ENCODE peak calls at places on chromosomes 11 and 22, in seven cellular contexts. One of them, this sample, is unnamed.

GRCh38 chr11:9802291-9802861 is 138.5 kb downstream of the SWAP70 start:
- DNase-seq in thoracic aorta: no peak
- DNase-seq in kidney: no peak
- DNase-seq in cardiac muscle cell: peak; percentile 74
- DNase-seq in ovary: no peak
- DNase-seq in left ventricle myocardium inferior: no peak
- DNase-seq in lung: no peak
- DNase-seq in this sample: no peak

GRCh38 chr11:1148752-1149180 is 9.0 kb upstream of the MUC5AC start:
- DNase-seq in left ventricle myocardium inferior: no peak
- DNase-seq in kidney: no peak
- DNase-seq in ovary: no peak
- DNase-seq in thoracic aorta: no peak
- DNase-seq in cardiac muscle cell: no peak
- DNase-seq in lung: no peak
- DNase-seq in this sample: no peak

GRCh38 chr11:103773059-103773458 is 263.4 kb upstream of the DDI1 start:
- DNase-seq in kidney: no peak
- DNase-seq in thoracic aorta: no peak
- DNase-seq in lung: no peak
- DNase-seq in cardiac muscle cell: peak; percentile 95
- DNase-seq in left ventricle myocardium inferior: no peak
- DNase-seq in ovary: peak; percentile 15
- DNase-seq in this sample: no peak

GRCh38 chr11:101863361-101863760 is 51.4 kb upstream of the CEP126 start:
- DNase-seq in ovary: no peak
- DNase-seq in cardiac muscle cell: peak; percentile 56
- DNase-seq in kidney: no peak
- DNase-seq in lung: no peak
- DNase-seq in thoracic aorta: no peak
- DNase-seq in left ventricle myocardium inferior: no peak
- DNase-seq in this sample: no peak

GRCh38 chr11:47667555-47667954 is 25.2 kb upstream of the MTCH2 start:
- DNase-seq in thoracic aorta: no peak
- DNase-seq in left ventricle myocardium inferior: no peak
- DNase-seq in kidney: no peak
- DNase-seq in cardiac muscle cell: no peak
- DNase-seq in ovary: no peak
- DNase-seq in lung: no peak
- DNase-seq in this sample: no peak

GRCh38 chr22:38239101-38239761 is 33.6 kb downstream of the TMEM184B start:
- DNase-seq in lung: peak; percentile 79
- DNase-seq in kidney: no peak
- DNase-seq in ovary: no peak
- DNase-seq in left ventricle myocardium inferior: no peak
- DNase-seq in thoracic aorta: peak; percentile 50
- DNase-seq in cardiac muscle cell: peak; percentile 77
- DNase-seq in this sample: no peak

GRCh38 chr11:64644348-64645242 is 53.6 kb downstream of the SLC22A12 start:
- DNase-seq in kidney: no peak
- DNase-seq in cardiac muscle cell: peak; percentile 21
- DNase-seq in thoracic aorta: no peak
- DNase-seq in ovary: no peak
- DNase-seq in lung: no peak
- DNase-seq in left ventricle myocardium inferior: no peak
- DNase-seq in this sample: no peak

GRCh38 chr11:58924230-58924629 is 15.1 kb upstream of the GLYATL1 start:
- DNase-seq in lung: no peak
- DNase-seq in kidney: no peak
- DNase-seq in cardiac muscle cell: no peak
- DNase-seq in ovary: no peak
- DNase-seq in left ventricle myocardium inferior: no peak
- DNase-seq in thoracic aorta: no peak
- DNase-seq in this sample: no peak

GRCh38 chr11:44763111-44763820 is 36.5 kb downstream of the TSPAN18 start:
- DNase-seq in thoracic aorta: no peak
- DNase-seq in cardiac muscle cell: peak; percentile 52
- DNase-seq in ovary: no peak
- DNase-seq in lung: no peak
- DNase-seq in left ventricle myocardium inferior: no peak
- DNase-seq in kidney: no peak
- DNase-seq in this sample: no peak

GRCh38 chr11:31106963-31107576 is 262.5 kb downstream of the DCDC1 start:
- DNase-seq in lung: peak; percentile 45
- DNase-seq in cardiac muscle cell: peak; percentile 60
- DNase-seq in left ventricle myocardium inferior: peak; percentile 44
- DNase-seq in thoracic aorta: no peak
- DNase-seq in kidney: no peak
- DNase-seq in ovary: no peak
- DNase-seq in this sample: peak; percentile 47

GRCh38 chr11:77130763-77131513 is 2.9 kb downstream of the MYO7A start:
- DNase-seq in left ventricle myocardium inferior: peak; percentile 78
- DNase-seq in ovary: peak; percentile 90
- DNase-seq in cardiac muscle cell: peak; percentile 84
- DNase-seq in thoracic aorta: no peak
- DNase-seq in kidney: peak; percentile 84
- DNase-seq in lung: no peak
- DNase-seq in this sample: peak; percentile 57

GRCh38 chr11:21928834-21929233 is 264.1 kb upstream of the ANO5 start:
- DNase-seq in kidney: no peak
- DNase-seq in ovary: no peak
- DNase-seq in left ventricle myocardium inferior: no peak
- DNase-seq in cardiac muscle cell: no peak
- DNase-seq in thoracic aorta: no peak
- DNase-seq in lung: no peak
- DNase-seq in this sample: no peak

GRCh38 chr22:39220450-39220849 is 24.3 kb downstream of the PDGFB start:
- DNase-seq in ovary: no peak
- DNase-seq in cardiac muscle cell: no peak
- DNase-seq in left ventricle myocardium inferior: no peak
- DNase-seq in thoracic aorta: no peak
- DNase-seq in kidney: peak; percentile 20
- DNase-seq in lung: no peak
- DNase-seq in this sample: no peak

GRCh38 chr11:110908401-110909106 is 196.3 kb upstream of the ARHGAP20 start:
- DNase-seq in thoracic aorta: no peak
- DNase-seq in lung: no peak
- DNase-seq in ovary: no peak
- DNase-seq in left ventricle myocardium inferior: no peak
- DNase-seq in kidney: no peak
- DNase-seq in cardiac muscle cell: peak; percentile 69
- DNase-seq in this sample: no peak

GRCh38 chr11:118144301-118144701 is 8.3 kb downstream of the SCN4B start:
- DNase-seq in thoracic aorta: no peak
- DNase-seq in kidney: no peak
- DNase-seq in left ventricle myocardium inferior: peak; percentile 54
- DNase-seq in ovary: no peak
- DNase-seq in cardiac muscle cell: no peak
- DNase-seq in lung: no peak
- DNase-seq in this sample: no peak

DNA sequence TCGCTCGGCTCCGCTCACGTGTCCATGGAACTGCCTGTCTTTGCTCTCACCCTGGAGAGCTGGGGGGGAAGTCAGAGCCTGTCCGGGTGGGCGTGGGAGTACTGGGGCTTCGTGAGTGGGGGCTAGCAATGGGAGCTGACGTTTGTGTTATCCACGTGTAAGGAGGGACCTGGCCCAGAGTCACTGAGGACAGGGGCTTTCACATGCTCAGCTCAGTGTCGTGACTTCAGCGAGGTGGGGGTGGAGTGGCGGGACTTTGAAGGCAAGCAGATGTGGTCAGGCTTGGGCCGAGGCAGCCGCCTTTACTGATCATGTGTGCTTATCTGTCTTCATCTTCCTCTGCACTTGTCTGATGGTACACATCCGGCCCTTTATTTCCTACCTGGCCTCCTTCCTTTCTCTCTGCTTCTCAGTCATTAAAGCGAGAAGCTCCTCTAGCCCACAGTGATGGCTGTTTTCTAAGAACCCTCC is 113.1 kb upstream of the NNMT start:
- DNase-seq in lung: no peak
- DNase-seq in kidney: peak; percentile 84
- DNase-seq in thoracic aorta: no peak
- DNase-seq in left ventricle myocardium inferior: no peak
- DNase-seq in ovary: peak; percentile 53
- DNase-seq in cardiac muscle cell: no peak
- DNase-seq in this sample: peak; percentile 80
- H3K27ac ChIP-seq in lung: peak overlapping the region; percentile 66
- H3K27ac ChIP-seq in kidney: no peak overlapping the region
- H3K27ac ChIP-seq in thoracic aorta: peak overlapping the region; percentile 95
- H3K27ac ChIP-seq in left ventricle myocardium inferior: peak overlapping the region; percentile 100
- H3K27ac ChIP-seq in ovary: no peak overlapping the region
- H3K27ac ChIP-seq in cardiac muscle cell: no peak overlapping the region
- H3K27ac ChIP-seq in this sample: peak overlapping the region; percentile 26

GRCh38 chr11:7612056-7612660 is 61.1 kb downstream of the CYB5R2 start:
- DNase-seq in ovary: no peak
- DNase-seq in kidney: no peak
- DNase-seq in lung: no peak
- DNase-seq in cardiac muscle cell: no peak
- DNase-seq in left ventricle myocardium inferior: no peak
- DNase-seq in thoracic aorta: no peak
- DNase-seq in this sample: no peak

GRCh38 chr11:7609521-7609920 is 63.8 kb downstream of the CYB5R2 start:
- DNase-seq in thoracic aorta: no peak
- DNase-seq in kidney: no peak
- DNase-seq in cardiac muscle cell: no peak
- DNase-seq in ovary: no peak
- DNase-seq in lung: no peak
- DNase-seq in left ventricle myocardium inferior: no peak
- DNase-seq in this sample: no peak

GRCh38 chr11:7609015-7609414 is 64.3 kb downstream of the CYB5R2 start:
- DNase-seq in left ventricle myocardium inferior: no peak
- DNase-seq in thoracic aorta: no peak
- DNase-seq in ovary: no peak
- DNase-seq in lung: no peak
- DNase-seq in kidney: no peak
- DNase-seq in cardiac muscle cell: peak; percentile 44
- DNase-seq in this sample: no peak

GRCh38 chr11:7611411-7611810 is 61.9 kb downstream of the CYB5R2 start:
- DNase-seq in left ventricle myocardium inferior: no peak
- DNase-seq in ovary: no peak
- DNase-seq in cardiac muscle cell: no peak
- DNase-seq in kidney: no peak
- DNase-seq in thoracic aorta: no peak
- DNase-seq in lung: no peak
- DNase-seq in this sample: no peak

DNA sequence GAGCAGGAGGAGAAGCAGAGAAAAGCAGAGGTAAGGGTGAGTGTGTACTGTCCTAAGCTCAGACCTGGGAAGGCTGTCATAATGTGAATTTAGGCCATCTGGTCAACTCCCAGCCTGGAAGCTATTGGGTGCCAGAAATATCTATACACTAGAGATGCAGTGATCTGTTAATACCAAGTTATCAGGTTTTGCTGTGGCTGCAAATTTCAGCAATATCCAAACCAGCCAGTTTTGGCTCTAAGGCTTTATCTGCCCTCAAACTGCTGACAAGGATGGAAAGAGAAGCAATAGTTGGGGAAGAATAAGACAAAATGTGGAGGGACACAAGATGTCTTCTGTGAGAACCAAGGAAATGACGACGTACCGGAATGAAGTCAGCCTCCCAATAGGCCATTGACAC is 62.9 kb downstream of the CYB5R2 start:
- DNase-seq in thoracic aorta: no peak
- DNase-seq in kidney: no peak
- DNase-seq in cardiac muscle cell: no peak
- DNase-seq in left ventricle myocardium inferior: no peak
- DNase-seq in lung: no peak
- DNase-seq in ovary: no peak
- DNase-seq in this sample: no peak
- H3K4me1 ChIP-seq in thoracic aorta: peaks cover 32% of the 10 kb centered on the region
- H3K4me1 ChIP-seq in kidney: peaks cover 11% of the 10 kb centered on the region
- H3K4me1 ChIP-seq in cardiac muscle cell: peaks cover 10% of the 10 kb centered on the region
- H3K4me1 ChIP-seq in left ventricle myocardium inferior: peaks cover 23% of the 10 kb centered on the region
- H3K4me1 ChIP-seq in lung: peaks cover 7% of the 10 kb centered on the region
- H3K4me1 ChIP-seq in ovary: peaks cover 4% of the 10 kb centered on the region
- H3K4me1 ChIP-seq in this sample: no peaks in the 10 kb centered on the region

GRCh38 chr11:45913514-45913913 is 4.2 kb downstream of the PEX16 start:
- DNase-seq in kidney: peak; percentile 74
- DNase-seq in ovary: no peak
- DNase-seq in left ventricle myocardium inferior: no peak
- DNase-seq in cardiac muscle cell: no peak
- DNase-seq in thoracic aorta: no peak
- DNase-seq in lung: no peak
- DNase-seq in this sample: no peak
- H3K27ac ChIP-seq in kidney: no peak overlapping the region
- H3K27ac ChIP-seq in ovary: no peak overlapping the region
- H3K27ac ChIP-seq in left ventricle myocardium inferior: no peak overlapping the region
- H3K27ac ChIP-seq in cardiac muscle cell: no peak overlapping the region
- H3K27ac ChIP-seq in thoracic aorta: no peak overlapping the region
- H3K27ac ChIP-seq in lung: no peak overlapping the region
- H3K27ac ChIP-seq in this sample: no peak overlapping the region

GRCh38 chr11:112042961-112043304 is 17.7 kb downstream of the DLAT start:
- DNase-seq in left ventricle myocardium inferior: no peak
- DNase-seq in thoracic aorta: no peak
- DNase-seq in cardiac muscle cell: no peak
- DNase-seq in kidney: no peak
- DNase-seq in lung: no peak
- DNase-seq in ovary: no peak
- DNase-seq in this sample: no peak

GRCh38 chr11:112037527-112037926 is 12.3 kb downstream of the DLAT start:
- DNase-seq in lung: no peak
- DNase-seq in left ventricle myocardium inferior: no peak
- DNase-seq in kidney: no peak
- DNase-seq in thoracic aorta: no peak
- DNase-seq in ovary: no peak
- DNase-seq in cardiac muscle cell: no peak
- DNase-seq in this sample: no peak

GRCh38 chr11:112044961-112045360 is 19.8 kb downstream of the DLAT start:
- DNase-seq in thoracic aorta: no peak
- DNase-seq in ovary: no peak
- DNase-seq in kidney: no peak
- DNase-seq in lung: no peak
- DNase-seq in left ventricle myocardium inferior: no peak
- DNase-seq in cardiac muscle cell: no peak
- DNase-seq in this sample: no peak

DNA sequence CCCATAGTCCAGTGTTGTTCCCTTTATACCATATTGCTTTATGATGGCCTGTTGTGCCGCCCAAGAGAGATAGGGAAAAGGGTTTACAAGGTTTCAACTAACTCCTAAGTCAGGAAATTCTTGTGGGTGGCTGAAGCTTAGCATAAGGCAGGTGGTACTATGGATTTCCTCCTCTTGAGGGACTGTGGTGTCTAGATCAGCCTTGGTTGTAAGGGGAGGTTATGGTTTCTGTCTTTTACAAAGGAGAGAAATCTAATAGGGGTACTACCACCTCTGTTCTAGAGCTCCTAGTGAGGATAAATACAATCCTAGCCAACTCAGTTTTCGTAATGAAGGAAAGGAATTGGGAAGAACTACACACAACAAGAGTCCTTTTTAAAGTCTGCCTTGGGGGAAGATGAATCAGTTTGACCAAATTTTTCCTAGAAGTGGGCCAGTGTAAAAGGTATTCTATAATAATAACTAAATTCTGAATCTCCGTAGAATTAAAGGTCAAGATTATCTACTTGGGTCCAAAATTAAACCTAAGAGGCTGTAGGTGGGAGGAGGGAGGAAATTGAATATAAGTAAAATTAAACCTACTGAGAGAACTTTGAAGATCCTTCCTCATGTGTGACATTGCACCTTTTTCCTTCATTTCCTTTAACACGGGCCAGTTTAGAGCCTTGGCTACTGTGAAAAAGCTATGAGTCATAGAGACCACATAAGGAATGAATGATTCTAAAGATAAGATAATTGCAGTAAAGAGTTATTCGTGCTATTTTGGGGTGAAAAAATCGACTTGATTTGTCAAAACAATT is 17.2 kb downstream of the DLAT start:
- DNase-seq in ovary: no peak
- DNase-seq in cardiac muscle cell: peak; percentile 50
- DNase-seq in thoracic aorta: no peak
- DNase-seq in kidney: no peak
- DNase-seq in left ventricle myocardium inferior: no peak
- DNase-seq in lung: no peak
- DNase-seq in this sample: no peak
- H3K4me1 ChIP-seq in ovary: no peaks in the 10 kb centered on the region
- H3K4me1 ChIP-seq in cardiac muscle cell: no peaks in the 10 kb centered on the region
- H3K4me1 ChIP-seq in thoracic aorta: no peaks in the 10 kb centered on the region
- H3K4me1 ChIP-seq in kidney: no peaks in the 10 kb centered on the region
- H3K4me1 ChIP-seq in left ventricle myocardium inferior: peaks cover 33% of the 10 kb centered on the region
- H3K4me1 ChIP-seq in lung: peaks cover 2% of the 10 kb centered on the region
- H3K4me1 ChIP-seq in this sample: no peaks in the 10 kb centered on the region